ENCODE peak calls at places on chromosomes 7 and 10, in six cellular contexts. One of them, this sample, is unnamed.

GRCh38 chr7:41886257-41886905 is 183.5 kb upstream of the INHBA start:
- DNase-seq in Calu3: no peak
- DNase-seq in AG04450: peak
- DNase-seq in NCI-H82: no peak
- DNase-seq in HepG2: no peak
- DNase-seq in cardiac muscle cell: peak
- DNase-seq in this sample: no peak

GRCh38 chr10:87915989-87916388 is 52.6 kb downstream of the PTEN start:
- DNase-seq in HepG2: no peak
- DNase-seq in cardiac muscle cell: peak
- DNase-seq in Calu3: no peak
- DNase-seq in AG04450: no peak
- DNase-seq in NCI-H82: no peak
- DNase-seq in this sample: no peak

GRCh38 chr7:97116308-97116707 is 1.2 kb upstream of the SDHAF3 start:
- DNase-seq in Calu3: no peak
- DNase-seq in HepG2: no peak
- DNase-seq in cardiac muscle cell: no peak
- DNase-seq in AG04450: no peak
- DNase-seq in NCI-H82: peak
- DNase-seq in this sample: no peak

GRCh38 chr7:155509025-155509724 is 37.2 kb downstream of the CNPY1 start:
- DNase-seq in HepG2: no peak
- DNase-seq in cardiac muscle cell: no peak
- DNase-seq in AG04450: no peak
- DNase-seq in Calu3: no peak
- DNase-seq in NCI-H82: no peak
- DNase-seq in this sample: no peak

GRCh38 chr10:97096327-97097153 is 89.2 kb downstream of the SLIT1 start:
- DNase-seq in Calu3: no peak
- DNase-seq in HepG2: no peak
- DNase-seq in cardiac muscle cell: no peak
- DNase-seq in AG04450: no peak
- DNase-seq in NCI-H82: peak
- DNase-seq in this sample: no peak

GRCh38 chr7:155380986-155381851 is 76.7 kb upstream of the EN2 start:
- DNase-seq in cardiac muscle cell: no peak
- DNase-seq in NCI-H82: no peak
- DNase-seq in AG04450: no peak
- DNase-seq in Calu3: no peak
- DNase-seq in HepG2: no peak
- DNase-seq in this sample: no peak

GRCh38 chr10:52229271-52229931 is 84.7 kb upstream of the DKK1 start:
- DNase-seq in AG04450: no peak
- DNase-seq in Calu3: no peak
- DNase-seq in NCI-H82: no peak
- DNase-seq in HepG2: no peak
- DNase-seq in cardiac muscle cell: peak
- DNase-seq in this sample: no peak

GRCh38 chr10:14016942-14017341 is 313.8 kb downstream of the FRMD4A start:
- DNase-seq in cardiac muscle cell: no peak
- DNase-seq in HepG2: no peak
- DNase-seq in Calu3: no peak
- DNase-seq in AG04450: no peak
- DNase-seq in NCI-H82: no peak
- DNase-seq in this sample: no peak

GRCh38 chr7:6607651-6608051 is 7.8 kb upstream of the ZNF853 start:
- DNase-seq in cardiac muscle cell: no peak
- DNase-seq in NCI-H82: no peak
- DNase-seq in HepG2: no peak
- DNase-seq in Calu3: no peak
- DNase-seq in AG04450: no peak
- DNase-seq in this sample: no peak

GRCh38 chr7:135189221-135189662 is 18.7 kb upstream of the CYREN start:
- DNase-seq in NCI-H82: no peak
- DNase-seq in HepG2: no peak
- DNase-seq in AG04450: no peak
- DNase-seq in cardiac muscle cell: no peak
- DNase-seq in Calu3: no peak
- DNase-seq in this sample: no peak

GRCh38 chr7:87058739-87059524 is 522 bp downstream of the ELAPOR2 start:
- DNase-seq in HepG2: no peak
- DNase-seq in cardiac muscle cell: peak
- DNase-seq in NCI-H82: peak
- DNase-seq in AG04450: no peak
- DNase-seq in Calu3: no peak
- DNase-seq in this sample: peak

GRCh38 chr10:15588635-15589081 is 131.1 kb downstream of the ITGA8 start:
- DNase-seq in Calu3: no peak
- DNase-seq in HepG2: no peak
- DNase-seq in cardiac muscle cell: peak
- DNase-seq in AG04450: no peak
- DNase-seq in NCI-H82: no peak
- DNase-seq in this sample: no peak

GRCh38 chr7:74612015-74612829 is 45.3 kb upstream of the GTF2I start:
- DNase-seq in HepG2: peak
- DNase-seq in cardiac muscle cell: peak
- DNase-seq in NCI-H82: peak
- DNase-seq in AG04450: no peak
- DNase-seq in Calu3: peak
- DNase-seq in this sample: no peak

GRCh38 chr7:25968205-25968993 is 183.6 kb upstream of the NFE2L3 start:
- DNase-seq in cardiac muscle cell: no peak
- DNase-seq in Calu3: no peak
- DNase-seq in NCI-H82: no peak
- DNase-seq in HepG2: no peak
- DNase-seq in AG04450: no peak
- DNase-seq in this sample: no peak

GRCh38 chr10:33133557-33133956 is 175.5 kb upstream of the ITGB1 start:
- DNase-seq in HepG2: no peak
- DNase-seq in Calu3: no peak
- DNase-seq in cardiac muscle cell: no peak
- DNase-seq in AG04450: no peak
- DNase-seq in NCI-H82: no peak
- DNase-seq in this sample: no peak

This sample was measured in H1.